ENCODE peak calls at places on chromosomes 4 and X, in five cellular contexts. S is IMR-90; V is CD8-positive, alpha-beta T cell; X is testis; T is GM23248. O is an unnamed sample.

GRCh38 chr4:38902695-38903094 is 35.1 kb downstream of the FAM114A1 start:
- DNase-seq in S (no peak), V (no peak), X (no peak), T (peak), O (no peak)

GRCh38 chrX:10649286-10649685 is 28.9 kb upstream of the MID1 start:
- DNase-seq in S (peak), V (no peak), X (no peak), T (peak), O (no peak)

GRCh38 chrX:17788439-17788838 is 51.1 kb downstream of the SCML1 start:
- DNase-seq in S (peak), V (no peak), X (peak), T (peak), O (peak)

GRCh38 chrX:113675278-113675677 is 834.6 kb upstream of the AMOT start:
- DNase-seq in S (no peak), V (no peak), X (no peak), T (peak), O (no peak)

GRCh38 chr4:124833831-124834505 is 121.4 kb upstream of the ANKRD50 start:
- DNase-seq in S (no peak), V (no peak), X (no peak), T (no peak), O (peak)

GRCh38 chrX:40104649-40105015 is 6.9 kb upstream of the BCOR start:
- DNase-seq in S (peak), V (no peak), X (no peak), T (peak), O (peak)

GRCh38 chr4:54914781-54915180 is 210.6 kb downstream of the KDR start:
- DNase-seq in S (no peak), V (no peak), X (no peak), T (no peak), O (no peak)

GRCh38 chr4:77697860-77698599 is 92.4 kb downstream of the CXCL13 start:
- DNase-seq in S (peak), V (no peak), X (peak), T (peak), O (peak)

GRCh38 chrX:6291444-6291843 is 62.8 kb upstream of the NLGN4X start:
- DNase-seq in S (no peak), V (no peak), X (no peak), T (no peak), O (no peak)

GRCh38 chrX:100743009-100743615 is 11.2 kb upstream of the SYTL4 start:
- DNase-seq in S (no peak), V (no peak), X (no peak), T (no peak), O (no peak)

GRCh38 chr4:57554693-57555092 is 444.5 kb upstream of the IGFBP7 start:
- DNase-seq in S (no peak), V (no peak), X (no peak), T (no peak), O (no peak)

GRCh38 chr4:142637654-142638053 is 208.4 kb downstream of the INPP4B start:
- DNase-seq in S (no peak), V (no peak), X (no peak), T (no peak), O (no peak)

GRCh38 chr4:48896845-48897244 is 9.7 kb downstream of the OCIAD2 start:
- DNase-seq in S (no peak), V (no peak), X (no peak), T (no peak), O (no peak)

GRCh38 chr4:153283260-153283659 is 61.2 kb upstream of the MND1 start:
- DNase-seq in S (no peak), V (no peak), X (no peak), T (no peak), O (no peak)

GRCh38 chr4:17662694-17663093 is 48.3 kb downstream of the MED28 start:
- DNase-seq in S (peak), V (no peak), X (no peak), T (peak), O (no peak)

GRCh38 chrX:3585719-3586118 is 127.7 kb downstream of the PRKX start:
- DNase-seq in S (no peak), V (no peak), X (no peak), T (peak), O (no peak)

GRCh38 chr4:25523405-25523804 is 132.2 kb upstream of the SLC34A2 start:
- DNase-seq in S (no peak), V (no peak), X (no peak), T (peak), O (no peak)

GRCh38 chr4:150244600-150244999 is 166.4 kb downstream of the DCLK2 start:
- DNase-seq in S (peak), V (no peak), X (no peak), T (peak), O (no peak)

GRCh38 chrX:54817220-54817820 is 9.8 kb downstream of the MAGED2 start:
- DNase-seq in S (no peak), V (no peak), X (no peak), T (no peak), O (peak)

GRCh38 chr4:142663828-142664227 is 182.3 kb downstream of the INPP4B start:
- DNase-seq in S (peak), V (no peak), X (no peak), T (peak), O (no peak)

GRCh38 chr4:32544846-32545245 is 1824.7 kb downstream of the PCDH7 start:
- DNase-seq in S (no peak), V (no peak), X (no peak), T (no peak), O (no peak)

GRCh38 chr4:20341121-20341758 is 89.5 kb downstream of the SLIT2 start:
- DNase-seq in S (no peak), V (no peak), X (no peak), T (no peak), O (no peak)

GRCh38 chr4:52588771-52589591 is 70.1 kb downstream of the USP46 start:
- DNase-seq in S (peak), V (peak), X (no peak), T (peak), O (no peak)

GRCh38 chrX:94053575-94053974 is 379.6 kb downstream of the FAM133A start:
- DNase-seq in S (no peak), V (no peak), X (no peak), T (no peak), O (no peak)

GRCh38 chrX:69063486-69063885 is 101.8 kb downstream of the PJA1 start:
- DNase-seq in S (no peak), V (no peak), X (no peak), T (no peak), O (peak)

GRCh38 chrX:19034025-19034424 is 50.1 kb upstream of the PHKA2 start:
- DNase-seq in S (no peak), V (no peak), X (no peak), T (no peak), O (no peak)

GRCh38 chr4:4803216-4803903 is 56.1 kb upstream of the MSX1 start:
- DNase-seq in S (no peak), V (no peak), X (no peak), T (no peak), O (no peak)

GRCh38 chr4:137378393-137379290 is 153.7 kb downstream of the PCDH18 start:
- DNase-seq in S (no peak), V (no peak), X (no peak), T (peak), O (no peak)

DNA sequence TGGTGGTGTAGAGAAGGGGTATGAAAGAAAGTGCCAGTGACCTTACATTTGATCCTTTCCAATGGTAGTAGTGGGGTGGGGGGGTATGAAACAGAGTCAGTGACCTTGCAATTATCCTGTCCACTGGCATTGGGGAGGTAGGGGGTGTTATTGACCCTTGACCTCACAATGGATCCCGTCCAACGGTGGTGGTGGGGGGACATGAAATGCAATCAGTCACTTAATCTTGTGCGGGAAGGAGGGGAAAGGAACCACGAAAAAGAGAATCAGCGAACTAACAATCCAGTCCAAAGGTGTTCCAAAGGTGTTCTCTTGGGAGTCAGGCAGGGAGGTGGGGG is 619 bp upstream of the PDK3 start:
- DNase-seq in S (no peak), V (no peak), X (no peak), T (no peak), O (no peak)
- H3K27ac ChIP-seq in S (no peak), V (peak), X (peak), T (no peak), O (no peak)

GRCh38 chr4:129092636-129093172 is 635 bp downstream of the SCLT1 start:
- DNase-seq in S (peak), V (no peak), X (no peak), T (peak), O (no peak)

GRCh38 chr4:129093173-129093974 is at the start of gene SCLT1:
- DNase-seq in S (peak), V (peak), X (peak), T (peak), O (peak)

GRCh38 chr4:129095811-129096454 is at the start of gene C4orf33:
- DNase-seq in S (peak), V (peak), X (peak), T (peak), O (peak)

GRCh38 chr4:129098578-129098977 is 2.6 kb downstream of the C4orf33 start:
- DNase-seq in S (no peak), V (no peak), X (no peak), T (no peak), O (no peak)

GRCh38 chr4:129094347-129094746 is 1.0 kb upstream of the SCLT1 start:
- DNase-seq in S (no peak), V (no peak), X (no peak), T (peak), O (no peak)
- H3K4me3 ChIP-seq in S (no peak), V (peak), X (no peak), T (peak), O (peak)

GRCh38 chr4:74061430-74061829 is 22.9 kb upstream of the CXCL3 start:
- DNase-seq in S (no peak), V (no peak), X (no peak), T (no peak), O (no peak)
- H3K27ac ChIP-seq in S (no peak), V (no peak), X (no peak), T (no peak), O (no peak)

DNA sequence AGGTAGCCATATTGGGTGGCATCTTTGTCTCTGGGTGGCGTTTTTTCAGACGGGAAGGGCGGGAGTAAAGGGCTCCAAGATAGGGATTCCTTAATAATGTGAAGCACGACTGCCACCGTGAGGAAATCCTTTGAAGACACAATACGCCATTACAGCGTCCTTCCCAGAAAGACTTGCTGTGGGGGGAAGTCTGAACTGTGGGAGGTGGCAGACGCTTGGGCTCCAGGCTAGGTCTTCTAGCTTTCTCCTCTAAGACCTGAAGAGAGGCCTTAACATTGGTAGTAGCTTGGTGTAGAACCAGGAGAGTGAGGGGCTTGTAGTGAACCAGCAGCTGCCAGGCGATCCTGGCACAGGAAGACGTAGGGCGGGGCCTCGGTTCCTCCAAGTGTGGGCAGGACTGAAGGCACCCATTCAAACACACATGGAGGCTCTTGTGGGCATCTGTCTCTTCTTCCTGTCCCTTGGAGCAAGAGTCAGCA is 197.3 kb downstream of the OR13H1 start:
- DNase-seq in S (peak), V (no peak), X (no peak), T (no peak), O (no peak)
- H3K4me3 ChIP-seq in S (peak), V (no peak), X (no peak), T (no peak), O (no peak)

GRCh38 chr4:86928400-86929255 is 6.2 kb upstream of the AFF1 start:
- DNase-seq in S (no peak), V (no peak), X (no peak), T (no peak), O (no peak)
- H3K27ac ChIP-seq in S (peak), V (no peak), X (no peak), T (peak), O (no peak)

GRCh38 chr4:182126567-182126966 is 116.6 kb upstream of the TENM3 start:
- DNase-seq in S (peak), V (no peak), X (no peak), T (no peak), O (no peak)
- H3K4me3 ChIP-seq in S (no peak), V (no peak), X (no peak), T (no peak), O (no peak)

DNA sequence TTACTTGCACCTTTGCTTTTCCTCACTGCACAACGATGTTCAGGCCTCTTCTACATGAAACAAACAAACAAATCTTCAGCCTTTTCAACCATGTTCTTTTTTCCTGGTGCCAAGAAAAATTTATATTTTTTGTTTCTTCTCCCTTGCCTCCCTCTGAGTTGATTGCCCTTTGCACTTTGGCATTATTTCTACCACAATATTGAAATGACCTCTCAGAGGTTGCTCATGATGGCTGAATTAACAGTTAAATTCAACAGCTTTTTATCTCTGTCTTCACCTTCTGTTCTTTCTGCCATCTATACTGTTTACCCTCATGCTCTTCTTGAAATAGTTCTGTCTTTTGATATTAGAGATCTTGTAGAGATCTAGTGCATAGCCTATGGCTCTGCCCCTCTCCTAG is 308.9 kb downstream of the ARHGAP24 start:
- DNase-seq in S (no peak), V (no peak), X (no peak), T (no peak), O (no peak)
- H3K27ac ChIP-seq in S (no peak), V (no peak), X (no peak), T (peak), O (no peak)

DNA sequence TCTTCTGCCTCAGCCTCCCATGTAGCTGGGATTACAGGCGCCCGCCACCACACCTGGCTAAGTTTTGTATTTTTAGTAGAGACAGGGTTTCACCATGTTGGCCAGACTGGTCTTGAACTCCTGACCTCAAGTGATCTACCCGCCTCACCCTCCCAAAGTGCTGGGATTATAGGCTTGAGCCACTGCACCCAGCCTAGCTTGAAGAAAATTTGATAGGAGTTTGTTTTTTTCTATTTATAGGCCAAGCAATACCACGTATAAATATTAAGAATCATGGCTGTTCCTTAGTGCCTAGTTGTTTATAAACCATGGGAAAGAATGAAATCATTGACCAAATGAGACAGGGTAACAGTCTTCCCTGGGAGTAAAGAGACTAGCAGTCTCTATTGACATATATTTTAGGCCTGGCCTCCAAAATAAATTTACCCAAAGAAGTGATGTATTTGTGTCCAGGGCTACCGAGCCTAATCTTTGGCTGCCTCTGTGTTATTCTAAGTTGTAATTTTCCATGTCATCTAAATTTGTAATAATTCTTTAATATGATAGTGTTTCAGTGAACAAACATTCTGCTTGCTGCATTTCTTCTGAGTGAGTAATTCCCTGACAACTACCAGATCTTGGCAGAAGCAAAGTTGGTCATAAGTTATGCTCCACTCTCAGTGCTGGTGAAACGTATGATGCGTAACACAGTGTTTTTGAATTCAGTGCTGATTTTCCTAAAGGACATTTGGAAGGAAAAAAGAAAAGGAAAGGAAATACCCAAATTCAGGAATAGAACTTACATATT is 10.3 kb downstream of the PKD2 start:
- DNase-seq in S (peak), V (no peak), X (no peak), T (peak), O (no peak)
- H3K4me3 ChIP-seq in S (no peak), V (no peak), X (no peak), T (peak), O (no peak)

O was measured in endodermal cell.